ENCODE peak calls at places on chromosomes 16 and 17, in five cellular contexts. K is transverse colon, M is ovary, W is uterus, E is H1. X is an unnamed sample.

GRCh38 chr17:79340286-79340685 is 265.7 kb downstream of the ENGASE start:
- DNase-seq in M (no peak), K (peak; percentile 44), E (no peak), W (no peak), X (no peak)

GRCh38 chr16:25060920-25061319 is 45.8 kb upstream of the ARHGAP17 start:
- DNase-seq in K (no peak), E (no peak), M (no peak), W (no peak), X (no peak)

GRCh38 chr17:4710693-4711634 is 532 bp downstream of the ARRB2 start:
- DNase-seq in K (peak; percentile 39), E (no peak), W (no peak), M (no peak), X (no peak)

GRCh38 chr17:75845058-75845711 is 981 bp upstream of the UNC13D start:
- DNase-seq in M (peak; percentile 59), E (peak; percentile 57), W (peak; percentile 62), K (peak; percentile 91), X (peak; percentile 86)

GRCh38 chr17:39081851-39082250 is 69.6 kb downstream of the PLXDC1 start:
- DNase-seq in W (no peak), M (no peak), E (no peak), K (no peak), X (no peak)

GRCh38 chr17:21304091-21304490 is 19.6 kb downstream of the MAP2K3 start:
- DNase-seq in K (peak; percentile 6), M (peak; percentile 22), E (no peak), W (peak; percentile 15), X (no peak)

GRCh38 chr16:23611936-23612335 is 15.8 kb upstream of the NDUFAB1 start:
- DNase-seq in M (no peak), K (no peak), W (no peak), E (no peak), X (no peak)

GRCh38 chr17:2213291-2213960 is 90.2 kb downstream of the SMG6 start:
- DNase-seq in M (no peak), E (no peak), W (no peak), K (no peak), X (no peak)

GRCh38 chr16:59748531-59748930 is 1014.4 kb upstream of the GOT2 start:
- DNase-seq in M (no peak), W (no peak), E (no peak), K (no peak), X (no peak)

GRCh38 chr17:9187828-9188227 is 166.5 kb downstream of the NTN1 start:
- DNase-seq in M (no peak), K (no peak), E (no peak), W (no peak), X (no peak)

GRCh38 chr16:10970065-10970464 is 25.7 kb downstream of the CLEC16A start:
- DNase-seq in W (no peak), M (no peak), E (no peak), K (no peak), X (no peak)

GRCh38 chr17:50267074-50267841 is 7.0 kb upstream of the TMEM92 start:
- DNase-seq in W (peak; percentile 24), E (no peak), M (peak; percentile 62), K (peak; percentile 4), X (no peak)
- H3K4me3 ChIP-seq in W (no peak overlapping the region), E (no peak overlapping the region), M (no peak overlapping the region), K (no peak overlapping the region), X (no peak overlapping the region)

DNA sequence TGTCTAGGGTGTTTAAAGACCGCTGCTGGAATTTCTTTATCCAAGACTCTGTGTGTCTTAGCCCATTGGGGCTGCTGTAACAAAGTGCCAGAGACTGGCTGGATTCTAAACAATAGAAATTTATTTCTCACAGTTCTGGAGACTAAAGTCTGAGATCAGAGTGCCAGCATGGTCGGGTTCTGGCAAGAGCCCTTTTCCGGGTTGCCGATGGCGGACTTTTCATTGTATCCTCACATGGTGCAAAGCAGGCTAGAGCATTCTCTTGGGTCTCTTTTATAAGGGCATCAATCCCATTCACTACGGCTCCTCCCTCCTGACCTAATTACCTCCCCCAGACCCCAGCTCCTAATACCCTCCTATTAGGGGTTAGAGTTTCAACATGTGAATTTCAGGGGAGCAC is 9.5 kb downstream of the NLRC5 start:
- DNase-seq in M (no peak), W (no peak), E (no peak), K (no peak), X (no peak)
- H3K4me3 ChIP-seq in M (no peak overlapping the region), W (no peak overlapping the region), E (no peak overlapping the region), K (no peak overlapping the region), X (no peak overlapping the region)

GRCh38 chr16:85650864-85651811 is 37.6 kb downstream of the GINS2 start:
- DNase-seq in W (peak; percentile 67), E (no peak), M (peak; percentile 76), K (no peak), X (peak; percentile 42)

GRCh38 chr16:85653226-85653917 is 35.4 kb downstream of the GINS2 start:
- DNase-seq in W (peak; percentile 58), K (no peak), E (no peak), M (peak; percentile 42), X (no peak)

GRCh38 chr16:85651822-85652430 is 36.8 kb downstream of the GINS2 start:
- DNase-seq in W (peak; percentile 72), K (no peak), E (no peak), M (peak; percentile 71), X (peak; percentile 15)

GRCh38 chr16:85654251-85655115 is 34.3 kb downstream of the GINS2 start:
- DNase-seq in E (no peak), W (no peak), K (no peak), M (peak; percentile 44), X (no peak)

DNA sequence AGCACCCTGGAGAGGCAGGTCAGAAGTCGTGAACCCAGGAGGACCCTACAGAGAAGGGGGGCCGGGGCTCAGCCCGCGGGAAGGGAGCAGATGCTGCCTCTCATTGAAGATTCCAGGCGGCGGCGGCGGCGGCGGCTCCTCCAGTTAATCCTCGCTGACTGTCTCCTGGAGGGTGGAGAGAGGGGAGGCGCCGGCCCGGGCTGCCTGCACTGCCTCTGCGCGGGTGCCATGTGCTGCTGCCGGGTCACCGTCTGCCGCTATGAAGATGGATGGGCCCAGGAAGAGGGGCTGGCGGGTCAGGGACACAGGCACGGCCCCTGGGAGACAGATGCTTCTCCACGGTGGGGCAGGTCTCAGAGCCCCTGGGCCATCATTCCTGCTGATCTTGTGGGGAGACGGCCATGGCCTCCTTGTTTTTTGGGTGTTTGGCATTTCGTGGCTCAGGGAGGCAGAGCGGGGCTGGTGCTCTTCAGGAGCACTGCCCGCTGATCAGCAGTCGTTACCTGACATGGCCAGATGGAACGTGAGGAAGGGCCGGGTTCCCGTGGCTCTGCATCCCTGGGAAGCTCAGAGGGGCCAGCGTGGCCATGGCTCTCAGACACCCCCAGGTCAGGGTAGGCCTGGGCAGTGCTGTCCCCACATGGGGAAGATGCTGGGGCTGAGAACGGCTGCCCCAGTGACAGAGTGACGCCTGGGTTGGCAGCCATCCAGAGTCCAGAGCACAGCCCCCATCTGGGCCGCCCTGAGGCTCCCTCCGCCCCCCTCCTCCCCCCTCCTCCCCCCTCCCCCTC is 36.1 kb downstream of the GINS2 start:
- DNase-seq in E (no peak), W (peak; percentile 81), M (peak; percentile 81), K (peak; percentile 61), X (no peak)
- H3K4me3 ChIP-seq in E (no peak overlapping the region), W (no peak overlapping the region), M (no peak overlapping the region), K (no peak overlapping the region), X (no peak overlapping the region)

GRCh38 chr16:67326472-67327309 is at the start of the genes KCTD19 and LRRC36:
- DNase-seq in E (peak; percentile 73), K (peak; percentile 85), W (peak; percentile 55), M (peak; percentile 76), X (peak; percentile 39)

GRCh38 chr16:67329901-67330300 is 3.3 kb downstream of the LRRC36 start:
- DNase-seq in M (no peak), K (no peak), W (no peak), E (no peak), X (no peak)

GRCh38 chr16:67327774-67328173 is 1.2 kb downstream of the LRRC36 start:
- DNase-seq in E (no peak), M (no peak), K (no peak), W (no peak), X (no peak)

DNA sequence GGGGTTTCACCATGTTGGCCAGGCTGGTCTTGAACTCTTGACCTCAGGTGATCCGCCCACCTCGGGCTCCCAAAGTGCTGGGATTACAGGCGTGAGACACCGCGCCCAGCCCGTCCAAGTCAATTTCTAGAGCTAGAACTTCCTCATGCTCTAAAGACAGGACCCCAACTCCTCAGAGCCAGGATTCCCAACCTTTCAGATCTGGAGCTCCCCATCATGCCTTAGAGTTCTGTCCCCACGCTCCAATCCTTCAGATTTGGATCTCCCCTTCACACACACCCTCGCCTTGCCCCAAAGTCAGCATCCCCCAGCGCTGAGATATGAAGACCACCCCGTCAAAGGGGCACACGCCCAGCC is 448 bp downstream of the KCTD19 start:
- DNase-seq in M (no peak), W (no peak), K (no peak), E (no peak), X (no peak)
- H3K4me3 ChIP-seq in M (peak overlapping the region; percentile 41), W (peak overlapping the region; percentile 24), K (peak overlapping the region; percentile 28), E (peak overlapping the region; percentile 36), X (peak overlapping the region; percentile 15)

DNA sequence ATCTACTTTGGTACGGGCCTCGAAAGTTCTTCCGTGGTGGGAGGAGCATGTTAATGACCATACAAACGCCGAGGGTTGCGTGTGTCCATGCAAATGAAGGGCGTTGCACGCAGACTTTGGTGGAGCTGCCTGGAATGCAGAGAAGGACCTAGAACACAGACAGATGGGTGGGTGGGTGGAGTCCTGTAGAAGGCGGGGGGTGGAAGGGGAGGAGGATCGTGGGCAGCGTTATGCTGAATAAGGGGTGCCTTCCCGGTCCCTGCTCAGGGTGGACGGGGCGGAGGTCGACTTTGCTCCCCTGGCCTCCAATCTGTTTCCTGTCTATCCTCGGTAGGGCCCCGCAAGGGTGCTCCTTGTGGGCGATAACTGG is 795 bp upstream of the PAQR4 start:
- DNase-seq in W (no peak), K (peak; percentile 42), M (no peak), E (no peak), X (no peak)
- H3K4me3 ChIP-seq in W (no peak overlapping the region), K (no peak overlapping the region), M (no peak overlapping the region), E (peak overlapping the region; percentile 74), X (peak overlapping the region; percentile 90)

DNA sequence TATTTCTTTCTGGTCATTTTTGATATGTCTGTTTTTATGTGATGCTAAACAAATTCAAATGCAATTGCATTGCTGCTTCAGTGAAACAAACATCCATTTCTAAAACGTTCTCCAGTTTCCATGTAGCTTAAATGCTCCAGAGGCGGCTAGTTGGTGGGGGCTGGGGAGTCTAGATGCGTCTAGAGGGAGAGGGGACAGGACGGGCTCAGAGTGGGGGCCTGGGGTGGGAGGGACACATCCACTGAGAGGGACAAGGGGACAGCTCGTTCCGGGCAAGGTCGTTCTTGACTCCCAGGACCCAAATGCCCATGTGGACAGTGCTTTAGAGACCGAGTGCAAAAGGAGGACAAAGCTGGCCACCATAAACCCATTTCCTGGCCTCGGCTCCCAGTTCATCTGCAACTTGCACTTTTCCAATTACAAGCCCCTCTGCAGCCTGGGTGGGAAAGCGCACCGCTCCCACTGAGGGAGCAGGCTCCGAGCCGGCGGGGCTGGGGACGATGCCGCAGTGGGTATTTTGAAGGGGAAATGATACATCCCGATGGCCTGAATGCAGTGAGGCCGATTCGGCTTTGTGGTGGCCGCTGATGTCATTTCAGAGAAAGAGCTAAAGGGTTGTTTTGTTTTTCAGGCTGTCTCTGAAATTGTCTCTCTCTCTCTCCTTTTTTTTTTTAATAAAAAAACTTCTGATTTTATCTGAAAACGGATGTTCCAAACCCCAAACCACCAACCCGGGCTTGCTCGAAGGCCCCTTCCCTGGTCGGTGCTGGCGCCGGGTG is 102.5 kb downstream of the FOXL1 start:
- DNase-seq in W (no peak), M (no peak), K (no peak), E (no peak), X (no peak)
- H3K4me3 ChIP-seq in W (no peak overlapping the region), M (no peak overlapping the region), K (no peak overlapping the region), E (no peak overlapping the region), X (peak overlapping the region; percentile 15)

GRCh38 chr17:67491009-67491677 is 114.1 kb downstream of the PITPNC1 start:
- DNase-seq in E (no peak), W (peak; percentile 82), K (peak; percentile 72), M (peak; percentile 79), X (peak; percentile 89)
- H3K4me3 ChIP-seq in E (no peak overlapping the region), W (no peak overlapping the region), K (no peak overlapping the region), M (no peak overlapping the region), X (peak overlapping the region; percentile 8)

X was measured in heart right ventricle.